ENCODE peak calls at places on chromosomes 5 and 9, in four cellular contexts. One of them, this sample, is unnamed. For H3K4me1, the result is how much of the 10 kb centered on the place peaks cover.

GRCh38 chr9:36101916-36102741 is 34.4 kb upstream of the GLIPR2 start:
- DNase-seq in H1: peak
- DNase-seq in HepG2: peak
- DNase-seq in GM12878: no peak
- DNase-seq in this sample: peak

GRCh38 chr5:54760182-54760935 is 225.0 kb downstream of the ESM1 start:
- DNase-seq in HepG2: no peak
- DNase-seq in H1: no peak
- DNase-seq in GM12878: no peak
- DNase-seq in this sample: no peak

GRCh38 chr9:5186416-5187169 is 1.2 kb upstream of the INSL6 start:
- DNase-seq in HepG2: peak
- DNase-seq in H1: peak
- DNase-seq in GM12878: no peak
- DNase-seq in this sample: peak

GRCh38 chr9:91345978-91346377 is 15.7 kb downstream of the AUH start:
- DNase-seq in HepG2: no peak
- DNase-seq in H1: no peak
- DNase-seq in GM12878: no peak
- DNase-seq in this sample: no peak

GRCh38 chr5:157511656-157512644 is 51.9 kb downstream of the NIPAL4 start:
- DNase-seq in H1: no peak
- DNase-seq in GM12878: no peak
- DNase-seq in HepG2: peak
- DNase-seq in this sample: no peak

GRCh38 chr9:23438299-23438907 is 387.6 kb downstream of the ELAVL2 start:
- DNase-seq in HepG2: peak
- DNase-seq in H1: no peak
- DNase-seq in GM12878: no peak
- DNase-seq in this sample: no peak

GRCh38 chr5:34656700-34657549 is 797 bp downstream of the RAI14 start:
- DNase-seq in HepG2: no peak
- DNase-seq in H1: no peak
- DNase-seq in GM12878: no peak
- DNase-seq in this sample: no peak

GRCh38 chr5:135122797-135123196 is 88.8 kb upstream of the PITX1 start:
- DNase-seq in H1: no peak
- DNase-seq in GM12878: no peak
- DNase-seq in HepG2: no peak
- DNase-seq in this sample: no peak

GRCh38 chr5:168637281-168637680 is 58.1 kb upstream of the PANK3 start:
- DNase-seq in GM12878: no peak
- DNase-seq in HepG2: no peak
- DNase-seq in H1: no peak
- DNase-seq in this sample: peak

GRCh38 chr5:179553875-179554274 is 3.5 kb downstream of the RUFY1 start:
- DNase-seq in H1: no peak
- DNase-seq in GM12878: no peak
- DNase-seq in HepG2: peak
- DNase-seq in this sample: no peak

GRCh38 chr5:67765697-67766096 is 449.9 kb upstream of the PIK3R1 start:
- DNase-seq in HepG2: no peak
- DNase-seq in GM12878: no peak
- DNase-seq in H1: no peak
- DNase-seq in this sample: no peak
- TF ChIP-seq SUZ12 in HepG2: no peak
- TF ChIP-seq SUZ12 in GM12878: no peak
- TF ChIP-seq SUZ12 in H1: no peak
- TF ChIP-seq SUZ12 in this sample: no peak

GRCh38 chr5:79512692-79513518 is 1.0 kb downstream of the HOMER1 start:
- DNase-seq in GM12878: no peak
- DNase-seq in H1: no peak
- DNase-seq in HepG2: no peak
- DNase-seq in this sample: no peak
- H3K4me1 ChIP-seq in GM12878: under half
- H3K4me1 ChIP-seq in H1: under half
- H3K4me1 ChIP-seq in HepG2: under half
- H3K4me1 ChIP-seq in this sample: under half

GRCh38 chr5:1553642-1554409 is 30.1 kb upstream of the LPCAT1 start:
- DNase-seq in GM12878: no peak
- DNase-seq in HepG2: no peak
- DNase-seq in H1: no peak
- DNase-seq in this sample: no peak
- TF ChIP-seq SUZ12 in GM12878: no peak
- TF ChIP-seq SUZ12 in HepG2: no peak
- TF ChIP-seq SUZ12 in H1: no peak
- TF ChIP-seq SUZ12 in this sample: no peak

GRCh38 chr9:3012245-3012644 is 168.3 kb upstream of the PUM3 start:
- DNase-seq in H1: no peak
- DNase-seq in HepG2: no peak
- DNase-seq in GM12878: no peak
- DNase-seq in this sample: no peak

GRCh38 chr9:3004572-3004971 is 160.7 kb upstream of the PUM3 start:
- DNase-seq in HepG2: no peak
- DNase-seq in GM12878: no peak
- DNase-seq in H1: no peak
- DNase-seq in this sample: no peak

GRCh38 chr9:3006917-3007316 is 163.0 kb upstream of the PUM3 start:
- DNase-seq in H1: no peak
- DNase-seq in GM12878: no peak
- DNase-seq in HepG2: no peak
- DNase-seq in this sample: no peak

GRCh38 chr9:3007331-3007730 is 163.4 kb upstream of the PUM3 start:
- DNase-seq in HepG2: no peak
- DNase-seq in H1: no peak
- DNase-seq in GM12878: no peak
- DNase-seq in this sample: no peak

DNA sequence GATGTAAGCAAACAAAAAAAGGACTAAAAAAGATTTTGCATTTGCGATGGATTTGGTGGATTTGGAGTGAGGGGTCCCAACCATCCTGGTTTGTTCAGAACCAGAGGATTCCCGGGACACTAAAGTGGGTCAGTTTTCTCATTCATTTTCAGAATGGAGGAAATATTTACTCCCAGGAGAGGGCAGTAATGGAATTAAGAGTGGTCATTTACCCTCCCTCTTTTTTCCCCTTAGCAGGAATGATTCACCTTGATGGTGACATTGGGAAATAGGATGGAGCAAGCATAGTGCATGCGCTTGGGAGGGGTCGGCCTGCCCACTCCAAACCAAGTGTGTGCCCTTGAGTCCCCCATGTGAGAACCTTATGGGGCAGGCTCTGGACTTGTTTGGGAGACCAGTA is 164.2 kb upstream of the PUM3 start:
- DNase-seq in GM12878: no peak
- DNase-seq in H1: no peak
- DNase-seq in HepG2: peak
- DNase-seq in this sample: no peak
- H3K4me1 ChIP-seq in GM12878: under half
- H3K4me1 ChIP-seq in H1: under half
- H3K4me1 ChIP-seq in HepG2: under half
- H3K4me1 ChIP-seq in this sample: under half

GRCh38 chr9:122033775-122034373 is 59.2 kb downstream of the TTLL11 start:
- DNase-seq in GM12878: no peak
- DNase-seq in HepG2: no peak
- DNase-seq in H1: no peak
- DNase-seq in this sample: no peak

GRCh38 chr9:122039213-122039612 is 53.9 kb downstream of the TTLL11 start:
- DNase-seq in H1: no peak
- DNase-seq in GM12878: no peak
- DNase-seq in HepG2: no peak
- DNase-seq in this sample: no peak

GRCh38 chr9:122032346-122032745 is 60.8 kb downstream of the TTLL11 start:
- DNase-seq in H1: no peak
- DNase-seq in GM12878: no peak
- DNase-seq in HepG2: no peak
- DNase-seq in this sample: no peak

GRCh38 chr9:122036988-122037387 is 56.1 kb downstream of the TTLL11 start:
- DNase-seq in GM12878: no peak
- DNase-seq in HepG2: no peak
- DNase-seq in H1: no peak
- DNase-seq in this sample: no peak

GRCh38 chr9:122036408-122036807 is 56.7 kb downstream of the TTLL11 start:
- DNase-seq in GM12878: no peak
- DNase-seq in H1: no peak
- DNase-seq in HepG2: no peak
- DNase-seq in this sample: no peak
- TF ChIP-seq SUZ12 in GM12878: no peak
- TF ChIP-seq SUZ12 in H1: no peak
- TF ChIP-seq SUZ12 in HepG2: no peak
- TF ChIP-seq SUZ12 in this sample: no peak